ENCODE peak calls at places on chromosomes 5 and 9, in nine cellular contexts. W is stimulated activated CD8-positive, alpha-beta memory T cell treated with anti-CD3 and anti-CD28 coated beads, Interleukin-4, amount 100 ng/mL, for 1 hour; C is trophoblast cell; E is ecto neural progenitor cell; G is CD4-positive, alpha-beta T cell; K is iPS-NIHi11; F is neural crest cell; X is heart right ventricle; I is thoracic aorta. O is an unnamed sample.

GRCh38 chr9:123511326-123511974 is 155.5 kb downstream of the CRB2 start:
- DNase-seq in W (no peak), C (no peak), E (no peak), G (no peak), K (no peak), F (no peak), X (no peak), I (no peak), O (peak)

GRCh38 chr5:173794901-173795416 is 93.2 kb upstream of the CPEB4 start:
- DNase-seq in W (no peak), C (no peak), E (no peak), G (no peak), K (no peak), F (no peak), X (no peak), I (no peak), O (no peak)

GRCh38 chr9:134434896-134435506 is 108.7 kb downstream of the RXRA start:
- DNase-seq in W (no peak), C (no peak), E (no peak), G (no peak), K (peak), F (no peak), X (peak), I (peak), O (peak)

GRCh38 chr9:34991833-34992375 is 2.4 kb downstream of the DNAJB5 start:
- DNase-seq in W (no peak), C (no peak), E (no peak), G (no peak), K (peak), F (no peak), X (no peak), I (no peak), O (no peak)

GRCh38 chr9:133589454-133590227 is 19.5 kb downstream of the FAM163B start:
- DNase-seq in W (peak), C (no peak), E (no peak), G (peak), K (peak), F (no peak), X (no peak), I (no peak), O (peak)

GRCh38 chr5:73983661-73984060 is 357.7 kb downstream of the ARHGEF28 start:
- DNase-seq in W (no peak), C (no peak), E (no peak), G (no peak), K (no peak), F (no peak), X (no peak), I (no peak), O (no peak)

GRCh38 chr9:37486616-37487544 is 1.1 kb downstream of the POLR1E start:
- DNase-seq in W (no peak), C (no peak), E (no peak), G (no peak), K (no peak), F (no peak), X (peak), I (peak), O (peak)

GRCh38 chr9:136754059-136754572 is 3.9 kb downstream of the LCN8 start:
- DNase-seq in W (no peak), C (no peak), E (no peak), G (no peak), K (no peak), F (no peak), X (no peak), I (no peak), O (no peak)

GRCh38 chr5:16883801-16884200 is 52.3 kb downstream of the MYO10 start:
- DNase-seq in W (no peak), C (no peak), E (no peak), G (no peak), K (no peak), F (no peak), X (no peak), I (no peak), O (peak)

GRCh38 chr5:130034872-130035271 is 130.6 kb downstream of the CHSY3 start:
- DNase-seq in W (no peak), C (no peak), E (no peak), G (no peak), K (no peak), F (no peak), X (no peak), I (no peak), O (no peak)

GRCh38 chr9:3043369-3043768 is 199.5 kb upstream of the PUM3 start:
- DNase-seq in W (no peak), C (no peak), E (no peak), G (no peak), K (no peak), F (no peak), X (no peak), I (no peak), O (no peak)

GRCh38 chr5:96415897-96416296 is 17.2 kb downstream of the PCSK1 start:
- DNase-seq in W (no peak), C (no peak), E (no peak), G (no peak), K (no peak), F (no peak), X (no peak), I (no peak), O (no peak)

GRCh38 chr5:141003791-141004601 is 37.7 kb downstream of the PCDHAC2 start:
- DNase-seq in W (no peak), C (no peak), E (peak), G (no peak), K (peak), F (no peak), X (no peak), I (no peak), O (no peak)

GRCh38 chr9:89234636-89235035 is 56.0 kb upstream of the SHC3 start:
- DNase-seq in W (no peak), C (no peak), E (peak), G (no peak), K (peak), F (peak), X (no peak), I (no peak), O (no peak)

GRCh38 chr9:75238311-75238976 is 150.1 kb downstream of the OSTF1 start:
- DNase-seq in W (no peak), C (peak), E (peak), G (peak), K (peak), F (peak), X (peak), I (no peak), O (peak)

GRCh38 chr5:146565764-146566163 is 49.8 kb upstream of the GPR151 start:
- DNase-seq in W (peak), C (no peak), E (peak), G (peak), K (peak), F (peak), X (peak), I (no peak), O (peak)

GRCh38 chr9:32378993-32379729 is 5.3 kb upstream of the ACO1 start:
- DNase-seq in W (no peak), C (peak), E (no peak), G (peak), K (peak), F (peak), X (peak), I (no peak), O (peak)

GRCh38 chr5:113514263-113514590 is 733 bp downstream of the YTHDC2 start:
- DNase-seq in W (no peak), C (no peak), E (no peak), G (no peak), K (no peak), F (no peak), X (no peak), I (no peak), O (no peak)

GRCh38 chr5:113965225-113965624 is 396.6 kb upstream of the KCNN2 start:
- DNase-seq in W (no peak), C (no peak), E (no peak), G (no peak), K (no peak), F (no peak), X (no peak), I (no peak), O (no peak)

GRCh38 chr5:81545911-81546310 is 152.0 kb upstream of the ACOT12 start:
- DNase-seq in W (no peak), C (no peak), E (no peak), G (no peak), K (no peak), F (no peak), X (no peak), I (no peak), O (no peak)